ENCODE peak calls at places on chromosomes 11 and 22, in nine cellular contexts. R is stimulated activated CD8-positive, alpha-beta memory T cell treated with anti-CD3 and anti-CD28 coated beads, Interleukin-15, amount 100 ng/mL, for 4 hours; E is lower leg skin; C is adipocyte; M is left lobe of liver; N is tibial artery; V is COR-L47; Z is SHP77; D is omental fat pad. G is an unnamed sample.
A peak's percentile ranks its signal among the peaks of the same experiment; 100 is the strongest.

GRCh38 chr22:27397948-27398330 is 403.6 kb downstream of the MN1 start:
- DNase-seq in N (peak; percentile 77), D (no peak), E (no peak), V (no peak), M (no peak), Z (no peak), C (no peak), R (no peak), G (peak; percentile 72)

GRCh38 chr11:65786786-65787636 is at the start of gene OVOL1:
- DNase-seq in E (no peak), V (peak; percentile 50), R (peak; percentile 22), N (no peak), M (no peak), Z (no peak), D (no peak), C (no peak), G (no peak)

GRCh38 chr22:41380993-41381328 is 781 bp upstream of the TEF start:
- DNase-seq in N (peak; percentile 95), M (no peak), E (no peak), R (no peak), V (no peak), Z (peak; percentile 78), D (no peak), C (peak; percentile 94), G (peak; percentile 93)

GRCh38 chr22:19930537-19931486 is 10.8 kb upstream of the COMT start:
- DNase-seq in R (no peak), Z (no peak), M (no peak), C (no peak), V (no peak), E (no peak), N (no peak), D (no peak), G (no peak)

GRCh38 chr11:15473954-15474837 is 359.5 kb downstream of the INSC start:
- DNase-seq in D (no peak), V (no peak), R (no peak), M (no peak), E (no peak), Z (no peak), N (no peak), C (no peak), G (no peak)

GRCh38 chr11:66976048-66976467 is 954 bp downstream of the C11orf86 start:
- DNase-seq in D (no peak), Z (peak; percentile 26), N (no peak), E (no peak), C (peak; percentile 57), R (no peak), V (peak; percentile 13), M (no peak), G (no peak)

GRCh38 chr22:29587938-29588699 is 7.2 kb upstream of the NIPSNAP1 start:
- DNase-seq in E (no peak), Z (no peak), D (no peak), M (no peak), N (no peak), V (no peak), C (peak; percentile 75), R (no peak), G (no peak)

GRCh38 chr11:3037041-3037944 is 19.9 kb downstream of the CARS1 start:
- DNase-seq in Z (peak; percentile 3), E (peak; percentile 93), C (peak; percentile 90), D (peak; percentile 89), N (peak; percentile 86), V (peak; percentile 41), R (no peak), M (peak; percentile 76), G (peak; percentile 75)

GRCh38 chr11:119830400-119830799 is 101.4 kb upstream of the NECTIN1 start:
- DNase-seq in V (no peak), N (no peak), Z (no peak), C (no peak), E (no peak), R (no peak), D (no peak), M (no peak), G (no peak)

GRCh38 chr11:108933630-108934029 is 268.8 kb downstream of the DDX10 start:
- DNase-seq in V (no peak), E (no peak), R (no peak), C (peak; percentile 8), M (no peak), N (no peak), Z (no peak), D (no peak), G (no peak)

GRCh38 chr22:35458547-35459422 is 58.8 kb downstream of the MCM5 start:
- DNase-seq in M (no peak), N (no peak), R (no peak), D (no peak), V (peak; percentile 97), C (no peak), Z (no peak), E (no peak), G (no peak)

GRCh38 chr22:40334060-40334459 is 12.2 kb upstream of the ADSL start:
- DNase-seq in M (no peak), R (no peak), E (no peak), N (no peak), V (no peak), Z (no peak), D (no peak), C (no peak), G (no peak)

GRCh38 chr11:21485426-21485825 is 707.5 kb upstream of the ANO5 start:
- DNase-seq in Z (no peak), R (no peak), D (no peak), E (no peak), C (no peak), N (no peak), V (no peak), M (no peak), G (no peak)

GRCh38 chr11:61336171-61336935 is 3.3 kb downstream of the TKFC start:
- DNase-seq in D (peak; percentile 53), E (peak; percentile 95), N (peak; percentile 86), C (peak; percentile 89), R (peak; percentile 46), M (peak; percentile 87), Z (peak; percentile 77), V (peak; percentile 80), G (peak; percentile 76)

GRCh38 chr11:36018967-36019596 is 75.2 kb downstream of the LDLRAD3 start:
- DNase-seq in M (no peak), C (no peak), E (no peak), D (no peak), R (no peak), V (peak; percentile 23), N (no peak), Z (no peak), G (no peak)

G was measured in uterus.